ENCODE peak calls at places on chromosomes 13 and 19, in ten cellular contexts. W, T, R, J, I, U, G, N, L and F are unnamed samples.
A peak's percentile ranks its signal among the peaks of the same experiment; 100 is the strongest.

GRCh38 chr19:46002678-46003275 is 7.5 kb downstream of the CCDC61 start:
- DNase-seq in N (no peak), U (no peak), I (no peak), L (no peak), W (no peak), J (no peak), G (no peak), T (no peak), R (no peak), F (no peak)

GRCh38 chr13:100356889-100357288 is 231.7 kb downstream of the GGACT start:
- DNase-seq in I (no peak), L (no peak), U (no peak), J (no peak), G (no peak), R (no peak), N (peak; percentile 78), T (no peak), W (no peak), F (no peak)

GRCh38 chr19:21740559-21740958 is 26.8 kb downstream of the ZNF100 start:
- DNase-seq in L (no peak), J (no peak), I (no peak), T (no peak), N (no peak), W (no peak), U (no peak), R (no peak), G (no peak), F (no peak)

GRCh38 chr19:13817615-13818371 is 22.6 kb downstream of the ZSWIM4 start:
- DNase-seq in G (no peak), L (peak; percentile 87), W (no peak), R (peak; percentile 92), T (peak; percentile 62), I (no peak), N (no peak), U (peak; percentile 99), J (peak; percentile 85), F (peak; percentile 99)

GRCh38 chr13:31009166-31009565 is 76.7 kb downstream of the TEX26 start:
- DNase-seq in L (no peak), G (peak; percentile 22), N (no peak), W (no peak), R (no peak), T (no peak), U (no peak), I (no peak), J (no peak), F (no peak)

GRCh38 chr13:84399320-84400085 is 517.2 kb upstream of the SLITRK1 start:
- DNase-seq in N (no peak), W (no peak), I (no peak), R (no peak), G (no peak), T (no peak), L (no peak), U (peak; percentile 46), J (no peak), F (no peak)

GRCh38 chr19:49441210-49441959 is at the start of gene SLC17A7:
- DNase-seq in I (no peak), J (peak; percentile 87), W (peak; percentile 50), G (no peak), R (peak; percentile 41), L (no peak), T (no peak), N (no peak), U (peak; percentile 90), F (peak; percentile 98)

GRCh38 chr19:38785187-38785699 is 3.8 kb upstream of the LGALS7B start:
- DNase-seq in N (no peak), T (no peak), G (no peak), R (no peak), W (no peak), L (no peak), I (no peak), U (no peak), J (no peak), F (no peak)

GRCh38 chr19:2325261-2326046 is 2.9 kb downstream of the LSM7 start:
- DNase-seq in R (no peak), N (no peak), G (no peak), T (no peak), U (no peak), L (no peak), J (no peak), I (no peak), W (no peak), F (no peak)

GRCh38 chr13:98172570-98173405 is 4.3 kb downstream of the RNF113B start:
- DNase-seq in G (no peak), L (no peak), J (no peak), W (no peak), I (no peak), N (peak; percentile 49), R (no peak), T (no peak), U (no peak), F (no peak)

GRCh38 chr13:113205428-113205931 is 3.0 kb downstream of the PCID2 start:
- DNase-seq in N (peak; percentile 59), I (no peak), T (no peak), W (no peak), U (no peak), R (no peak), L (no peak), G (no peak), J (no peak), F (no peak)

GRCh38 chr13:50125556-50126377 is 110.5 kb downstream of the KCNRG start:
- DNase-seq in J (peak; percentile 81), L (peak; percentile 97), G (peak; percentile 78), N (peak; percentile 95), W (peak; percentile 94), U (peak; percentile 91), T (peak; percentile 86), R (peak; percentile 97), I (no peak), F (peak; percentile 94)

GRCh38 chr13:88068975-88069374 is 397.8 kb downstream of the SLITRK5 start:
- DNase-seq in G (no peak), R (no peak), I (peak; percentile 28), J (no peak), N (no peak), U (peak; percentile 84), L (no peak), W (no peak), T (no peak), F (peak; percentile 2)

GRCh38 chr13:95623141-95623540 is 21.4 kb downstream of the DZIP1 start:
- DNase-seq in G (no peak), W (no peak), I (no peak), J (no peak), L (no peak), U (no peak), T (no peak), R (no peak), N (no peak), F (no peak)

GRCh38 chr13:90239130-90239529 is 1108.4 kb upstream of the MIR17HG start:
- DNase-seq in R (no peak), W (no peak), J (no peak), L (no peak), N (no peak), U (no peak), T (no peak), G (no peak), I (no peak), F (no peak)

GRCh38 chr13:95906999-95907398 is 146.2 kb downstream of the UGGT2 start:
- DNase-seq in L (no peak), N (no peak), T (no peak), G (no peak), I (no peak), W (no peak), U (no peak), R (no peak), J (no peak), F (no peak)

GRCh38 chr13:52785721-52786120 is 46.1 kb upstream of the CNMD start:
- DNase-seq in N (no peak), L (no peak), U (no peak), J (no peak), G (no peak), I (no peak), R (no peak), T (no peak), W (no peak), F (no peak)

GRCh38 chr13:103273825-103274224 is 207.6 kb upstream of the SLC10A2 start:
- DNase-seq in U (no peak), J (no peak), W (no peak), G (no peak), N (no peak), T (no peak), I (no peak), R (no peak), L (no peak), F (no peak)

GRCh38 chr19:57506163-57506562 is 6.4 kb downstream of the ZNF773 start:
- DNase-seq in U (no peak), R (no peak), T (no peak), I (no peak), N (no peak), G (no peak), J (no peak), L (no peak), W (no peak), F (no peak)
- H3K36me3 ChIP-seq in U (peaks cover 15% of the 10 kb centered on the region), R (peaks cover 12% of the 10 kb centered on the region), T (peaks cover 42% of the 10 kb centered on the region), I (peaks cover 54% of the 10 kb centered on the region), N (peaks cover 8% of the 10 kb centered on the region), G (peaks cover 29% of the 10 kb centered on the region), J (no peaks in the 10 kb centered on the region), L (peaks cover 48% of the 10 kb centered on the region), W (peaks cover 77% of the 10 kb centered on the region), F (peaks cover 14% of the 10 kb centered on the region)

GRCh38 chr19:56372281-56372680 is 21.1 kb downstream of the ZNF582 start:
- DNase-seq in I (no peak), T (no peak), L (no peak), R (no peak), G (no peak), J (no peak), U (no peak), N (no peak), W (no peak), F (no peak)
- H3K27me3 ChIP-seq in I (no peaks in the 10 kb centered on the region), T (no peaks in the 10 kb centered on the region), L (no peaks in the 10 kb centered on the region), R (no peaks in the 10 kb centered on the region), G (no peaks in the 10 kb centered on the region), J (no peaks in the 10 kb centered on the region), U (no peaks in the 10 kb centered on the region), N (no peaks in the 10 kb centered on the region), W (no peaks in the 10 kb centered on the region), F (no peaks in the 10 kb centered on the region)

GRCh38 chr19:40580619-40581018 is 3.9 kb downstream of the SHKBP1 start:
- DNase-seq in G (no peak), I (no peak), R (no peak), U (no peak), L (no peak), W (no peak), T (no peak), N (no peak), J (no peak), F (no peak)
- H3K36me3 ChIP-seq in G (peaks cover 9% of the 10 kb centered on the region), I (peaks cover 41% of the 10 kb centered on the region), R (no peaks in the 10 kb centered on the region), U (peaks cover 11% of the 10 kb centered on the region), L (peaks cover 66% of the 10 kb centered on the region), W (peaks cover 50% of the 10 kb centered on the region), T (peaks cover 22% of the 10 kb centered on the region), N (peaks cover 16% of the 10 kb centered on the region), J (peaks cover 21% of the 10 kb centered on the region), F (peaks cover 6% of the 10 kb centered on the region)

GRCh38 chr19:17671906-17672305 is 16.2 kb downstream of the UNC13A start:
- DNase-seq in W (no peak), L (no peak), T (no peak), J (peak; percentile 80), I (peak; percentile 68), N (peak; percentile 27), G (peak; percentile 55), U (peak; percentile 87), R (no peak), F (peak; percentile 84)

GRCh38 chr19:17673937-17674799 is 14.0 kb downstream of the UNC13A start:
- DNase-seq in I (no peak), W (no peak), R (no peak), U (no peak), N (no peak), T (no peak), G (no peak), J (no peak), L (no peak), F (no peak)

GRCh38 chr19:17665058-17665457 is 23.1 kb downstream of the UNC13A start:
- DNase-seq in U (no peak), G (no peak), N (no peak), J (no peak), W (no peak), L (no peak), I (no peak), T (no peak), R (no peak), F (no peak)

GRCh38 chr19:17669419-17669818 is 18.7 kb downstream of the UNC13A start:
- DNase-seq in I (no peak), W (no peak), R (no peak), G (no peak), T (no peak), L (no peak), U (no peak), N (no peak), J (no peak), F (no peak)
- H3K27me3 ChIP-seq in I (no peaks in the 10 kb centered on the region), W (no peaks in the 10 kb centered on the region), R (no peaks in the 10 kb centered on the region), G (no peaks in the 10 kb centered on the region), T (no peaks in the 10 kb centered on the region), L (peaks cover 17% of the 10 kb centered on the region), U (no peaks in the 10 kb centered on the region), N (no peaks in the 10 kb centered on the region), J (no peaks in the 10 kb centered on the region), F (no peaks in the 10 kb centered on the region)